ENCODE peak calls at places on chromosomes 13 and 19, in eight cellular contexts. One of them, this sample, is unnamed.
A peak's percentile ranks its signal among the peaks of the same experiment; 100 is the strongest.

GRCh38 chr13:31046711-31047279 is 114.3 kb downstream of the TEX26 start:
- DNase-seq in stromal cell of bone marrow: no peak
- DNase-seq in neural crest cell: no peak
- DNase-seq in choroid plexus epithelial cell: peak; percentile 64
- DNase-seq in ecto neural progenitor cell: no peak
- DNase-seq in psoas muscle: no peak
- DNase-seq in endothelial cell: no peak
- DNase-seq in amygdala: no peak
- DNase-seq in this sample: no peak

GRCh38 chr19:4624733-4625362 is 14.5 kb upstream of the TNFAIP8L1 start:
- DNase-seq in stromal cell of bone marrow: no peak
- DNase-seq in neural crest cell: no peak
- DNase-seq in choroid plexus epithelial cell: no peak
- DNase-seq in ecto neural progenitor cell: no peak
- DNase-seq in psoas muscle: no peak
- DNase-seq in endothelial cell: no peak
- DNase-seq in amygdala: no peak
- DNase-seq in this sample: no peak

GRCh38 chr19:38073806-38074685 is 150.0 kb downstream of the DPF1 start:
- DNase-seq in stromal cell of bone marrow: no peak
- DNase-seq in neural crest cell: peak; percentile 22
- DNase-seq in choroid plexus epithelial cell: peak; percentile 21
- DNase-seq in ecto neural progenitor cell: peak; percentile 83
- DNase-seq in psoas muscle: no peak
- DNase-seq in endothelial cell: peak; percentile 28
- DNase-seq in amygdala: no peak
- DNase-seq in this sample: no peak

GRCh38 chr19:17076539-17076919 is 952 bp downstream of the MYO9B start:
- DNase-seq in stromal cell of bone marrow: no peak
- DNase-seq in neural crest cell: peak; percentile 13
- DNase-seq in choroid plexus epithelial cell: no peak
- DNase-seq in ecto neural progenitor cell: peak; percentile 56
- DNase-seq in psoas muscle: no peak
- DNase-seq in endothelial cell: peak; percentile 9
- DNase-seq in amygdala: no peak
- DNase-seq in this sample: no peak

GRCh38 chr13:73054712-73055111 is 4.1 kb upstream of the KLF5 start:
- DNase-seq in stromal cell of bone marrow: no peak
- DNase-seq in neural crest cell: no peak
- DNase-seq in choroid plexus epithelial cell: no peak
- DNase-seq in ecto neural progenitor cell: no peak
- DNase-seq in psoas muscle: no peak
- DNase-seq in endothelial cell: no peak
- DNase-seq in amygdala: no peak
- DNase-seq in this sample: no peak

GRCh38 chr13:41139296-41139966 is 6.8 kb upstream of the KBTBD6 start:
- DNase-seq in stromal cell of bone marrow: no peak
- DNase-seq in neural crest cell: no peak
- DNase-seq in choroid plexus epithelial cell: no peak
- DNase-seq in ecto neural progenitor cell: no peak
- DNase-seq in psoas muscle: no peak
- DNase-seq in endothelial cell: no peak
- DNase-seq in amygdala: no peak
- DNase-seq in this sample: no peak

GRCh38 chr13:50643055-50643454 is 200.4 kb downstream of the DLEU7 start:
- DNase-seq in stromal cell of bone marrow: no peak
- DNase-seq in neural crest cell: no peak
- DNase-seq in choroid plexus epithelial cell: no peak
- DNase-seq in ecto neural progenitor cell: no peak
- DNase-seq in psoas muscle: no peak
- DNase-seq in endothelial cell: no peak
- DNase-seq in amygdala: no peak
- DNase-seq in this sample: no peak

GRCh38 chr13:44380404-44381165 is 7.0 kb downstream of the SERP2 start:
- DNase-seq in stromal cell of bone marrow: no peak
- DNase-seq in neural crest cell: no peak
- DNase-seq in choroid plexus epithelial cell: no peak
- DNase-seq in ecto neural progenitor cell: no peak
- DNase-seq in psoas muscle: no peak
- DNase-seq in endothelial cell: no peak
- DNase-seq in amygdala: no peak
- DNase-seq in this sample: no peak

This sample was measured in cerebellar nuclear complex.